ENCODE peak calls at places on chromosome 9, in six cellular contexts. K is astrocyte, W is A549, A is ascending aorta, S is uterus, Q is tibial artery. X is an unnamed sample.

GRCh38 chr9:19940808-19941207 is 152.0 kb upstream of the SLC24A2 start:
- DNase-seq in K (no peak), W (no peak), A (no peak), S (no peak), Q (no peak), X (no peak)

GRCh38 chr9:113220467-113221002 is 542 bp downstream of the FKBP15 start:
- DNase-seq in K (no peak), W (no peak), A (no peak), S (no peak), Q (no peak), X (peak)

GRCh38 chr9:93193373-93193725 is 9.4 kb downstream of the WNK2 start:
- DNase-seq in K (no peak), W (no peak), A (no peak), S (no peak), Q (no peak), X (no peak)

GRCh38 chr9:110033869-110034268 is 174.1 kb downstream of the C9orf152 start:
- DNase-seq in K (no peak), W (no peak), A (no peak), S (no peak), Q (no peak), X (no peak)

GRCh38 chr9:108443741-108444140 is 412.0 kb downstream of the ACTL7B start:
- DNase-seq in K (peak), W (no peak), A (no peak), S (no peak), Q (no peak), X (peak)

GRCh38 chr9:98654247-98654646 is 54.5 kb downstream of the GABBR2 start:
- DNase-seq in K (peak), W (no peak), A (no peak), S (no peak), Q (no peak), X (peak)

GRCh38 chr9:129285382-129285781 is 107.3 kb upstream of the IER5L start:
- DNase-seq in K (no peak), W (no peak), A (no peak), S (no peak), Q (peak), X (no peak)

GRCh38 chr9:117354252-117354847 is 60.5 kb downstream of the ASTN2 start:
- DNase-seq in K (no peak), W (no peak), A (no peak), S (no peak), Q (no peak), X (no peak)

GRCh38 chr9:98908897-98909634 is 34.6 kb upstream of the COL15A1 start:
- DNase-seq in K (peak), W (no peak), A (no peak), S (no peak), Q (no peak), X (no peak)

GRCh38 chr9:479316-479715 is 264.7 kb downstream of the DOCK8 start:
- DNase-seq in K (no peak), W (no peak), A (no peak), S (no peak), Q (no peak), X (no peak)

GRCh38 chr9:94018628-94019027 is 63.5 kb upstream of the BARX1 start:
- DNase-seq in K (peak), W (no peak), A (no peak), S (no peak), Q (no peak), X (no peak)

GRCh38 chr9:17611342-17611741 is 32.5 kb downstream of the SH3GL2 start:
- DNase-seq in K (no peak), W (no peak), A (no peak), S (no peak), Q (no peak), X (no peak)

GRCh38 chr9:107137495-107138202 is 145.4 kb upstream of the RAD23B start:
- DNase-seq in K (no peak), W (peak), A (no peak), S (no peak), Q (no peak), X (peak)

GRCh38 chr9:114317665-114318357 is 5.1 kb upstream of the ORM1 start:
- DNase-seq in K (no peak), W (peak), A (peak), S (peak), Q (no peak), X (no peak)

GRCh38 chr9:136860529-136860928 is 5.6 kb downstream of the EDF1 start:
- DNase-seq in K (no peak), W (no peak), A (no peak), S (no peak), Q (no peak), X (no peak)

GRCh38 chr9:87267701-87268100 is 230.0 kb upstream of the DAPK1 start:
- DNase-seq in K (no peak), W (no peak), A (peak), S (peak), Q (peak), X (no peak)

GRCh38 chr9:137318976-137319375 is 16.9 kb upstream of the NRARP start:
- DNase-seq in K (no peak), W (peak), A (peak), S (peak), Q (no peak), X (no peak)

GRCh38 chr9:137479315-137479861 is 20.3 kb upstream of the NSMF start:
- DNase-seq in K (no peak), W (no peak), A (no peak), S (no peak), Q (no peak), X (no peak)

GRCh38 chr9:121734465-121734864 is 83.0 kb downstream of the DAB2IP start:
- DNase-seq in K (no peak), W (no peak), A (no peak), S (no peak), Q (no peak), X (no peak)

GRCh38 chr9:106106396-106106795 is 412.1 kb downstream of the TMEM38B start:
- DNase-seq in K (no peak), W (no peak), A (no peak), S (no peak), Q (no peak), X (no peak)

GRCh38 chr9:106843361-106843760 is 19.6 kb upstream of the ZNF462 start:
- DNase-seq in K (no peak), W (no peak), A (no peak), S (no peak), Q (no peak), X (no peak)

GRCh38 chr9:100473271-100474081 is 527 bp downstream of the TMEFF1 start:
- DNase-seq in K (peak), W (peak), A (no peak), S (no peak), Q (peak), X (peak)

GRCh38 chr9:92736816-92737606 is 27.6 kb downstream of the BICD2 start:
- DNase-seq in K (peak), W (no peak), A (no peak), S (no peak), Q (peak), X (peak)

GRCh38 chr9:113299800-113300292 is 3.3 kb downstream of the RNF183 start:
- DNase-seq in K (no peak), W (peak), A (no peak), S (no peak), Q (peak), X (no peak)

GRCh38 chr9:72129271-72130156 is 19.7 kb upstream of the GDA start:
- DNase-seq in K (no peak), W (peak), A (no peak), S (no peak), Q (no peak), X (no peak)

GRCh38 chr9:108184941-108185340 is 670.8 kb downstream of the ACTL7B start:
- DNase-seq in K (peak), W (no peak), A (peak), S (no peak), Q (no peak), X (peak)

GRCh38 chr9:122028089-122028488 is 65.0 kb downstream of the TTLL11 start:
- DNase-seq in K (no peak), W (no peak), A (no peak), S (no peak), Q (no peak), X (no peak)

GRCh38 chr9:117916291-117916690 is 212.1 kb downstream of the TLR4 start:
- DNase-seq in K (no peak), W (no peak), A (no peak), S (no peak), Q (no peak), X (no peak)

GRCh38 chr9:111874500-111874899 is 22.1 kb upstream of the UGCG start:
- DNase-seq in K (no peak), W (no peak), A (no peak), S (no peak), Q (no peak), X (no peak)

GRCh38 chr9:111873901-111874300 is 22.7 kb upstream of the UGCG start:
- DNase-seq in K (no peak), W (no peak), A (no peak), S (no peak), Q (no peak), X (no peak)

GRCh38 chr9:111878946-111879345 is 17.7 kb upstream of the UGCG start:
- DNase-seq in K (no peak), W (no peak), A (no peak), S (no peak), Q (no peak), X (no peak)

GRCh38 chr9:111876179-111876578 is 20.4 kb upstream of the UGCG start:
- DNase-seq in K (no peak), W (no peak), A (no peak), S (no peak), Q (no peak), X (no peak)

DNA sequence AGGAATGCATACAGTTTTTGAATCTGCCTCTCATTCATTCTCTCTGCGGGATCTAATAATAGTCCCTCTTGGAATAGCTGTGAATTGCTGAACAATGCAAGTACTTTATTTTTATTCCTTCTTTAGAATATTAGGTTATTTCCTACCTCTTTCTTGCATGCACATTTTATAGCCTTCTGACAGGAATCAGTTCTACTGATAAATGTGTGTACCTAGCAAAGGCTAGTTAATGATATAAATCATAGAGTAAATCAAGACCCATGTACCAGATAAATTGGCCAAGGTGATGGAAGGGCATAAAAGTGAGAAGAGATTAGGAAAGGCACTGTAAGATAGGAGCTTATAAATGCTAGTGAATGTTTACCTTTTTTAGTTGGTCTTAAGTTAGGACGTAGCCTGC is 19.2 kb upstream of the UGCG start:
- DNase-seq in K (no peak), W (no peak), A (no peak), S (no peak), Q (no peak), X (no peak)
- H3K27ac ChIP-seq in K (no peak), W (no peak), A (no peak), S (no peak), Q (no peak), X (no peak)

GRCh38 chr9:6827370-6827949 is 69.7 kb downstream of the KDM4C start:
- DNase-seq in K (peak), W (peak), A (no peak), S (no peak), Q (no peak), X (peak)

GRCh38 chr9:6834306-6834705 is 76.5 kb downstream of the KDM4C start:
- DNase-seq in K (no peak), W (no peak), A (no peak), S (no peak), Q (no peak), X (no peak)

GRCh38 chr9:6833518-6834192 is 75.9 kb downstream of the KDM4C start:
- DNase-seq in K (peak), W (peak), A (no peak), S (no peak), Q (no peak), X (no peak)

DNA sequence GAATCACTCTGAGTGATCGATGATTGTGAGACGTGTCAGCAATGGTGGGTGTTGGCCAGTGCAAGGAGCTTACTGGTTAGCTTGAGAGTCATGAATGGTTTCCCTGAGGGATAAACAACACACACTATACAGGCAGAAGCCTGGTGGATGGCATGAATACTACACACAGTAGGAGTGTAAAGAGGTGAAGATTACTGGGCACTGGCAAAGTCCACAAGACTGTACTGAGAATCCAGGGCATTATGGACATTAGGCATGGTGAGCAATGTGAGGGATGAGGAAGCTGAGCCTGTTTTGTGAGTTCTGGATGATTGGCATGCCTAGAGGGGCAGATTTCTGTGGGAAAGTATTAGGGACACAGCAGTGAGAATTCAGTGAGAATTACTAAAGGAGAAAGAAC is 71.3 kb downstream of the KDM4C start:
- DNase-seq in K (no peak), W (peak), A (no peak), S (no peak), Q (no peak), X (no peak)
- TF ChIP-seq CTCF in K (peak), W (no peak), A (no peak), S (no peak), Q (no peak), X (no peak)

GRCh38 chr9:88534456-88535225 is at the start of gene NXNL2:
- DNase-seq in K (peak), W (peak), A (peak), S (peak), Q (peak), X (peak)
- H3K27ac ChIP-seq in K (peak), W (peak), A (peak), S (peak), Q (peak), X (peak)

GRCh38 chr9:75229605-75230332 is 141.5 kb downstream of the OSTF1 start:
- DNase-seq in K (peak), W (peak), A (peak), S (no peak), Q (peak), X (peak)
- TF ChIP-seq CTCF in K (no peak), W (no peak), A (peak), S (no peak), Q (no peak), X (no peak)

X was measured in RWPE1.